ENCODE peak calls at places on chromosomes 4 and X, in nine cellular contexts. U is activated CD4-positive, CD25-positive, alpha-beta regulatory T cell; P is NCI-H510A; Z is BE2C; X is uterus; Y is SIG-M5; J is hepatic stellate cell; H is activated CD8-positive, alpha-beta T cell treated with anti-CD3 and anti-CD28 coated beads, Interleukin-2, amount 10 ng/mL, durations not matched to agents 7 days and 5 days; E is mesothelial cell of epicardium. M is an unnamed sample.

GRCh38 chrX:46713672-46714487 is 45.0 kb downstream of the SLC9A7 start:
- DNase-seq in Y (no peak), P (no peak), Z (no peak), H (no peak), E (no peak), U (no peak), X (no peak), J (no peak), M (no peak)

GRCh38 chr4:8370835-8371234 is 69.7 kb downstream of the ACOX3 start:
- DNase-seq in U (no peak), Z (no peak), P (no peak), Y (no peak), E (no peak), H (no peak), X (peak; percentile 40), J (no peak), M (peak; percentile 25)

GRCh38 chr4:99117876-99118693 is 26.0 kb downstream of the ADH4 start:
- DNase-seq in X (no peak), P (no peak), U (no peak), H (no peak), Y (no peak), Z (no peak), E (no peak), J (no peak), M (no peak)

GRCh38 chr4:11631416-11631815 is 202.7 kb upstream of the HS3ST1 start:
- DNase-seq in Y (no peak), U (no peak), X (no peak), H (no peak), Z (no peak), P (no peak), J (no peak), E (no peak), M (no peak)

GRCh38 chr4:183390374-183390773 is 54.1 kb upstream of the CDKN2AIP start:
- DNase-seq in H (no peak), X (no peak), U (no peak), P (no peak), Z (no peak), Y (no peak), E (no peak), J (no peak), M (no peak)

GRCh38 chr4:54840430-54840829 is 182.7 kb downstream of the KIT start:
- DNase-seq in H (no peak), Y (no peak), P (no peak), X (no peak), E (no peak), J (no peak), Z (no peak), U (no peak), M (no peak)

GRCh38 chrX:17738737-17739535 is 1.6 kb downstream of the SCML1 start:
- DNase-seq in E (no peak), J (no peak), P (no peak), Y (no peak), U (no peak), H (no peak), Z (no peak), X (no peak), M (no peak)

GRCh38 chrX:103565752-103566151 is 19.6 kb upstream of the TCEAL4 start:
- DNase-seq in E (no peak), J (no peak), X (no peak), P (no peak), Y (no peak), H (no peak), U (no peak), Z (no peak), M (no peak)

GRCh38 chr4:150244600-150244999 is 166.4 kb downstream of the DCLK2 start:
- DNase-seq in E (no peak), H (no peak), P (peak; percentile 0), U (no peak), Z (no peak), X (no peak), Y (no peak), J (peak; percentile 68), M (no peak)

GRCh38 chrX:104318330-104319009 is 63.7 kb upstream of the ESX1 start:
- DNase-seq in E (no peak), J (no peak), U (no peak), Y (no peak), X (no peak), P (no peak), Z (no peak), H (no peak), M (no peak)

GRCh38 chrX:49876750-49877149 is 2.5 kb upstream of the USP27X start:
- DNase-seq in X (no peak), P (no peak), H (peak; percentile 48), Z (peak; percentile 26), J (peak; percentile 17), U (no peak), Y (no peak), E (no peak), M (no peak)

GRCh38 chr4:169416997-169417396 is 146.2 kb upstream of the SH3RF1 start:
- DNase-seq in E (no peak), H (no peak), U (no peak), X (no peak), Z (no peak), P (no peak), Y (no peak), J (no peak), M (no peak)

GRCh38 chr4:1628892-1629703 is 55.0 kb downstream of the FAM53A start:
- DNase-seq in Z (peak; percentile 79), U (peak; percentile 51), P (no peak), X (peak; percentile 58), E (peak; percentile 89), Y (no peak), J (peak; percentile 85), H (peak; percentile 75), M (peak; percentile 61)

GRCh38 chrX:39065051-39065871 is 264.0 kb downstream of the MID1IP1 start:
- DNase-seq in U (no peak), X (no peak), P (peak; percentile 49), H (no peak), Y (no peak), Z (no peak), J (no peak), E (no peak), M (no peak)

GRCh38 chr4:106315476-106315967 is 487 bp downstream of the TBCK start:
- DNase-seq in Z (no peak), X (no peak), U (peak; percentile 47), Y (no peak), J (no peak), P (no peak), H (peak; percentile 49), E (no peak), M (no peak)

GRCh38 chr4:99885063-99885664 is 9.1 kb downstream of the LAMTOR3 start:
- DNase-seq in Y (no peak), J (no peak), U (no peak), H (peak; percentile 62), E (no peak), P (no peak), Z (peak; percentile 18), X (no peak), M (no peak)

GRCh38 chrX:2243913-2244460 is 256.8 kb downstream of the DHRSX start:
- DNase-seq in E (no peak), H (no peak), P (no peak), J (no peak), X (no peak), Z (no peak), Y (no peak), U (no peak), M (no peak)

GRCh38 chr4:1635452-1635851 is 48.7 kb downstream of the FAM53A start:
- DNase-seq in H (no peak), X (no peak), Z (no peak), Y (no peak), J (no peak), U (no peak), E (no peak), P (no peak), M (no peak)

GRCh38 chr4:173231916-173232315 is 63.3 kb downstream of the GALNT7 start:
- DNase-seq in Y (no peak), U (no peak), P (no peak), Z (no peak), X (no peak), E (no peak), H (no peak), J (peak; percentile 29), M (no peak)

GRCh38 chr4:15420642-15421041 is 7.2 kb upstream of the C1QTNF7 start:
- DNase-seq in X (no peak), J (no peak), Z (no peak), H (no peak), P (no peak), Y (no peak), U (no peak), E (no peak), M (no peak)

GRCh38 chr4:95761871-95762270 is 78.0 kb upstream of the PDHA2 start:
- DNase-seq in E (no peak), P (no peak), J (no peak), H (no peak), Z (no peak), Y (no peak), X (no peak), U (no peak), M (no peak)

GRCh38 chrX:96575011-96575410 is 109.6 kb upstream of the DIAPH2 start:
- DNase-seq in X (no peak), H (no peak), U (no peak), Z (no peak), Y (no peak), J (no peak), E (no peak), P (no peak), M (no peak)

GRCh38 chr4:187929024-187929423 is 66.5 kb upstream of the ZFP42 start:
- DNase-seq in Z (no peak), X (no peak), H (no peak), Y (no peak), U (no peak), J (no peak), E (no peak), P (no peak), M (no peak)

GRCh38 chr4:6217716-6218381 is 17.5 kb upstream of the JAKMIP1 start:
- DNase-seq in J (no peak), E (no peak), Y (no peak), H (no peak), P (no peak), X (no peak), Z (no peak), U (no peak), M (no peak)

GRCh38 chr4:83582289-83582756 is 46.4 kb downstream of the GPAT3 start:
- DNase-seq in E (no peak), J (no peak), X (peak; percentile 17), U (no peak), P (peak; percentile 2), Y (no peak), Z (peak; percentile 35), H (no peak), M (peak; percentile 24)

GRCh38 chr4:184309241-184310170 is 91.8 kb upstream of the ENPP6 start:
- DNase-seq in Y (no peak), U (no peak), X (no peak), E (no peak), Z (no peak), P (no peak), J (no peak), H (peak; percentile 22), M (no peak)

GRCh38 chrX:78124304-78124703 is 15.1 kb downstream of the TAF9B start:
- DNase-seq in Y (no peak), E (no peak), X (no peak), H (no peak), Z (no peak), J (no peak), P (no peak), U (no peak), M (no peak)

GRCh38 chr4:118964891-118965411 is 76.3 kb downstream of the SYNPO2 start:
- DNase-seq in H (no peak), U (no peak), E (no peak), X (peak; percentile 77), Y (no peak), P (no peak), Z (no peak), J (no peak), M (no peak)

GRCh38 chr4:86558799-86559198 is 35.3 kb upstream of the PTPN13 start:
- DNase-seq in Z (no peak), Y (no peak), E (no peak), X (no peak), U (no peak), P (no peak), H (no peak), J (no peak), M (no peak)

GRCh38 chr4:74038161-74039064 is at the start of gene CXCL3:
- DNase-seq in X (peak; percentile 47), P (no peak), E (peak; percentile 73), J (peak; percentile 47), U (no peak), Z (peak; percentile 34), H (no peak), Y (no peak), M (peak; percentile 75)

GRCh38 chrX:68919707-68920106 is 90.9 kb downstream of the EFNB1 start:
- DNase-seq in J (no peak), Y (no peak), Z (no peak), E (no peak), P (no peak), H (no peak), X (no peak), U (no peak), M (no peak)